ENCODE peak calls at places on chromosome 14, in four cellular contexts. One of them, this sample, is unnamed.

GRCh38 chr14:60648934-60649814 is at the start of gene SIX1:
- DNase-seq in H1: no peak
- DNase-seq in H9: peak; percentile 95
- DNase-seq in mesendoderm: peak; percentile 95
- DNase-seq in this sample: peak; percentile 95

GRCh38 chr14:33432407-33433023 is 493.8 kb downstream of the NPAS3 start:
- DNase-seq in mesendoderm: no peak
- DNase-seq in H1: no peak
- DNase-seq in H9: no peak
- DNase-seq in this sample: peak; percentile 18

GRCh38 chr14:87864356-87865230 is 128.4 kb downstream of the GALC start:
- DNase-seq in mesendoderm: peak; percentile 11
- DNase-seq in H9: no peak
- DNase-seq in H1: no peak
- DNase-seq in this sample: no peak

GRCh38 chr14:29637406-29637805 is 290.2 kb downstream of the PRKD1 start:
- DNase-seq in H1: no peak
- DNase-seq in H9: no peak
- DNase-seq in mesendoderm: no peak
- DNase-seq in this sample: peak; percentile 64

GRCh38 chr14:64569108-64570045 is 19.6 kb downstream of the PPP1R36 start:
- DNase-seq in H9: no peak
- DNase-seq in H1: no peak
- DNase-seq in mesendoderm: peak; percentile 84
- DNase-seq in this sample: peak; percentile 61

GRCh38 chr14:46063872-46064271 is 587.7 kb downstream of the RPL10L start:
- DNase-seq in H1: no peak
- DNase-seq in mesendoderm: peak; percentile 6
- DNase-seq in H9: peak; percentile 28
- DNase-seq in this sample: no peak

GRCh38 chr14:39469094-39469710 is 37.0 kb upstream of the FBXO33 start:
- DNase-seq in H1: peak; percentile 21
- DNase-seq in mesendoderm: peak; percentile 73
- DNase-seq in H9: peak; percentile 70
- DNase-seq in this sample: no peak

GRCh38 chr14:94612174-94612573 is at the start of gene SERPINA3:
- DNase-seq in H9: no peak
- DNase-seq in mesendoderm: no peak
- DNase-seq in H1: no peak
- DNase-seq in this sample: peak; percentile 7

GRCh38 chr14:68791078-68791983 is 1.5 kb downstream of the ZFP36L1 start:
- DNase-seq in H1: no peak
- DNase-seq in mesendoderm: peak; percentile 55
- DNase-seq in H9: no peak
- DNase-seq in this sample: no peak

GRCh38 chr14:95235351-95235750 is 78.0 kb upstream of the DICER1 start:
- DNase-seq in H1: no peak
- DNase-seq in H9: no peak
- DNase-seq in mesendoderm: no peak
- DNase-seq in this sample: no peak

GRCh38 chr14:52272375-52272774 is 4.9 kb downstream of the PTGDR start:
- DNase-seq in mesendoderm: peak; percentile 47
- DNase-seq in H9: no peak
- DNase-seq in H1: no peak
- DNase-seq in this sample: peak; percentile 40

GRCh38 chr14:22388669-22389625 is 200.1 kb downstream of the DAD1 start:
- DNase-seq in H9: no peak
- DNase-seq in H1: no peak
- DNase-seq in mesendoderm: no peak
- DNase-seq in this sample: peak; percentile 51

GRCh38 chr14:23025181-23025788 is 9.4 kb downstream of the PSMB5 start:
- DNase-seq in mesendoderm: peak; percentile 59
- DNase-seq in H9: no peak
- DNase-seq in H1: no peak
- DNase-seq in this sample: no peak

GRCh38 chr14:29144598-29144997 is 378.0 kb downstream of the FOXG1 start:
- DNase-seq in H9: no peak
- DNase-seq in mesendoderm: no peak
- DNase-seq in H1: no peak
- DNase-seq in this sample: peak; percentile 99

GRCh38 chr14:23078692-23079116 is 16.2 kb downstream of the ACIN1 start:
- DNase-seq in H1: no peak
- DNase-seq in mesendoderm: peak; percentile 68
- DNase-seq in H9: no peak
- DNase-seq in this sample: peak; percentile 98

GRCh38 chr14:89616425-89617141 is 199.6 kb upstream of the FOXN3 start:
- DNase-seq in H9: no peak
- DNase-seq in H1: no peak
- DNase-seq in mesendoderm: peak; percentile 79
- DNase-seq in this sample: peak; percentile 39

GRCh38 chr14:104126753-104127152 is 11.6 kb upstream of the KIF26A start:
- DNase-seq in H1: no peak
- DNase-seq in mesendoderm: no peak
- DNase-seq in H9: no peak
- DNase-seq in this sample: no peak

GRCh38 chr14:61477845-61478438 is 156.6 kb downstream of the PRKCH start:
- DNase-seq in H1: no peak
- DNase-seq in mesendoderm: no peak
- DNase-seq in H9: no peak
- DNase-seq in this sample: peak; percentile 60

GRCh38 chr14:22978873-22979671 is 3.3 kb downstream of the AJUBA start:
- DNase-seq in H1: no peak
- DNase-seq in H9: no peak
- DNase-seq in mesendoderm: no peak
- DNase-seq in this sample: no peak

GRCh38 chr14:93970967-93971634 is 5.3 kb downstream of the ASB2 start:
- DNase-seq in mesendoderm: no peak
- DNase-seq in H9: no peak
- DNase-seq in H1: no peak
- DNase-seq in this sample: peak; percentile 18

GRCh38 chr14:42078345-42078744 is 471.7 kb downstream of the LRFN5 start:
- DNase-seq in H1: no peak
- DNase-seq in H9: no peak
- DNase-seq in mesendoderm: no peak
- DNase-seq in this sample: no peak

GRCh38 chr14:61500046-61500445 is 178.7 kb downstream of the PRKCH start:
- DNase-seq in mesendoderm: no peak
- DNase-seq in H9: no peak
- DNase-seq in H1: no peak
- DNase-seq in this sample: no peak

GRCh38 chr14:23513005-23513412 is 38.6 kb downstream of the ZFHX2 start:
- DNase-seq in H9: no peak
- DNase-seq in mesendoderm: no peak
- DNase-seq in H1: no peak
- DNase-seq in this sample: no peak

GRCh38 chr14:51443195-51444018 is 203.4 kb downstream of the TMX1 start:
- DNase-seq in H1: no peak
- DNase-seq in mesendoderm: no peak
- DNase-seq in H9: no peak
- DNase-seq in this sample: peak; percentile 61

GRCh38 chr14:97977711-97978261 is 1180.6 kb downstream of the VRK1 start:
- DNase-seq in mesendoderm: no peak
- DNase-seq in H9: peak; percentile 32
- DNase-seq in H1: no peak
- DNase-seq in this sample: no peak

GRCh38 chr14:100955201-100955600 is 51.7 kb upstream of the RTL1 start:
- DNase-seq in mesendoderm: no peak
- DNase-seq in H1: no peak
- DNase-seq in H9: no peak
- DNase-seq in this sample: peak; percentile 77

GRCh38 chr14:77542349-77543239 is 44.0 kb upstream of the ISM2 start:
- DNase-seq in mesendoderm: peak; percentile 10
- DNase-seq in H1: no peak
- DNase-seq in H9: no peak
- DNase-seq in this sample: no peak

GRCh38 chr14:91143862-91144261 is 30.0 kb downstream of the DGLUCY start:
- DNase-seq in mesendoderm: no peak
- DNase-seq in H1: no peak
- DNase-seq in H9: no peak
- DNase-seq in this sample: no peak
- H3K56ac ChIP-seq in mesendoderm: no peak overlapping the region
- H3K56ac ChIP-seq in H1: no peak overlapping the region
- H3K56ac ChIP-seq in H9: no peak overlapping the region
- H3K56ac ChIP-seq in this sample: no peak overlapping the region

GRCh38 chr14:36939265-36939664 is 233.1 kb downstream of the SLC25A21 start:
- DNase-seq in mesendoderm: no peak
- DNase-seq in H1: no peak
- DNase-seq in H9: no peak
- DNase-seq in this sample: no peak

GRCh38 chr14:36940476-36940875 is 231.9 kb downstream of the SLC25A21 start:
- DNase-seq in H1: no peak
- DNase-seq in mesendoderm: no peak
- DNase-seq in H9: no peak
- DNase-seq in this sample: no peak

GRCh38 chr14:36942522-36943245 is 229.7 kb downstream of the SLC25A21 start:
- DNase-seq in mesendoderm: peak; percentile 8
- DNase-seq in H9: no peak
- DNase-seq in H1: no peak
- DNase-seq in this sample: peak; percentile 48

GRCh38 chr14:36944307-36945010 is 227.9 kb downstream of the SLC25A21 start:
- DNase-seq in H1: no peak
- DNase-seq in H9: no peak
- DNase-seq in mesendoderm: no peak
- DNase-seq in this sample: peak; percentile 79

GRCh38 chr14:36941783-36942521 is 230.5 kb downstream of the SLC25A21 start:
- DNase-seq in mesendoderm: peak; percentile 65
- DNase-seq in H1: peak; percentile 27
- DNase-seq in H9: peak; percentile 60
- DNase-seq in this sample: peak; percentile 64
- H3K56ac ChIP-seq in mesendoderm: no peak overlapping the region
- H3K56ac ChIP-seq in H1: no peak overlapping the region
- H3K56ac ChIP-seq in H9: no peak overlapping the region
- H3K56ac ChIP-seq in this sample: no peak overlapping the region

GRCh38 chr14:73888971-73889370 is 2.3 kb downstream of the ZNF410 start:
- DNase-seq in H9: no peak
- DNase-seq in mesendoderm: no peak
- DNase-seq in H1: no peak
- DNase-seq in this sample: peak; percentile 28

GRCh38 chr14:73888460-73888725 is 1.7 kb downstream of the ZNF410 start:
- DNase-seq in H9: no peak
- DNase-seq in mesendoderm: no peak
- DNase-seq in H1: no peak
- DNase-seq in this sample: no peak

GRCh38 chr14:73886449-73887115 is at the start of gene ZNF410:
- DNase-seq in H9: peak; percentile 88
- DNase-seq in H1: peak; percentile 70
- DNase-seq in mesendoderm: peak; percentile 96
- DNase-seq in this sample: peak; percentile 98

GRCh38 chr14:73887116-73887490 is 444 bp downstream of the ZNF410 start:
- DNase-seq in mesendoderm: no peak
- DNase-seq in H1: no peak
- DNase-seq in H9: no peak
- DNase-seq in this sample: peak; percentile 27

GRCh38 chr14:73887704-73888459 is 1.2 kb downstream of the ZNF410 start:
- DNase-seq in H9: no peak
- DNase-seq in H1: no peak
- DNase-seq in mesendoderm: no peak
- DNase-seq in this sample: no peak
- H3K56ac ChIP-seq in H9: no peak overlapping the region
- H3K56ac ChIP-seq in H1: no peak overlapping the region
- H3K56ac ChIP-seq in mesendoderm: peak overlapping the region; percentile 93
- H3K56ac ChIP-seq in this sample: no peak overlapping the region

DNA sequence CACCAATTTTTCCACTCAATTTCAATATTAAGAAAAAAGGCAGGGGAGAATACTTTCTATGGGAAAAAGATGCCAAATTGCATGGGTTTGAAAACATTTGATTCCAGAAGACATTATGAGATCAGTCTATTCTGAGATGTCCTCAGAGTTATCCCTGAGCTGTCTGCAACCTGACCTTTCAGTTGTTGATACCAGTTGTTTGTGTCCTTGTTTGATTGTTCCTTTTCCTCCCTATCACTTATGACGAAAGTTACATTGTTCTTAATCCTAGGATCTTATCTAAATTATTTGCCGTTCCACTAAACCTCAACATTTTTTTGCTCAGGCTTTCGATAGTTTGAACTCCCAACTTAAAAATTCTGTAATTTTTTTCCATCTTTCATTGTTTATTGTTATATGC is 336.3 kb upstream of the NOVA1 start:
- DNase-seq in mesendoderm: peak; percentile 34
- DNase-seq in H1: no peak
- DNase-seq in H9: no peak
- DNase-seq in this sample: no peak
- H3K56ac ChIP-seq in mesendoderm: no peak overlapping the region
- H3K56ac ChIP-seq in H1: no peak overlapping the region
- H3K56ac ChIP-seq in H9: no peak overlapping the region
- H3K56ac ChIP-seq in this sample: no peak overlapping the region

GRCh38 chr14:71086571-71086970 is 179.3 kb downstream of the PCNX1 start:
- DNase-seq in H1: no peak
- DNase-seq in mesendoderm: peak; percentile 14
- DNase-seq in H9: no peak
- DNase-seq in this sample: no peak
- H3K56ac ChIP-seq in H1: no peak overlapping the region
- H3K56ac ChIP-seq in mesendoderm: no peak overlapping the region
- H3K56ac ChIP-seq in H9: no peak overlapping the region
- H3K56ac ChIP-seq in this sample: no peak overlapping the region

GRCh38 chr14:35661875-35662274 is 127.9 kb downstream of the INSM2 start:
- DNase-seq in H9: no peak
- DNase-seq in H1: no peak
- DNase-seq in mesendoderm: no peak
- DNase-seq in this sample: no peak
- H3K56ac ChIP-seq in H9: no peak overlapping the region
- H3K56ac ChIP-seq in H1: no peak overlapping the region
- H3K56ac ChIP-seq in mesendoderm: no peak overlapping the region
- H3K56ac ChIP-seq in this sample: no peak overlapping the region